ENCODE peak calls at places on chromosomes 12 and 14, in nine cellular contexts. Q, L, J, S, C, B, K, N and Y are unnamed samples.
A peak's percentile ranks its signal among the peaks of the same experiment; 100 is the strongest.

GRCh38 chr14:37196604-37197420 is 925 bp upstream of the MIPOL1 start:
- DNase-seq in C (no peak), B (no peak), L (no peak), K (no peak), Q (no peak), N (no peak), J (no peak), S (no peak), Y (no peak)

GRCh38 chr12:113933201-113933786 is 32.8 kb downstream of the RBM19 start:
- DNase-seq in C (no peak), L (no peak), N (peak; percentile 66), K (peak; percentile 57), S (no peak), Q (no peak), B (no peak), J (no peak), Y (no peak)

GRCh38 chr12:100927825-100928224 is 133.2 kb downstream of the ANO4 start:
- DNase-seq in B (no peak), N (peak; percentile 66), J (peak; percentile 14), S (no peak), Q (no peak), L (no peak), C (no peak), K (no peak), Y (no peak)

GRCh38 chr12:47438175-47438574 is 267.7 kb downstream of the RPAP3 start:
- DNase-seq in N (no peak), Q (no peak), B (no peak), L (no peak), S (no peak), K (no peak), J (no peak), C (no peak), Y (no peak)

GRCh38 chr14:75018684-75019083 is 16.0 kb downstream of the EIF2B2 start:
- DNase-seq in Q (no peak), S (no peak), J (no peak), L (no peak), C (no peak), B (no peak), N (no peak), K (no peak), Y (no peak)

GRCh38 chr14:74616507-74616906 is 4.5 kb upstream of the LTBP2 start:
- DNase-seq in J (peak; percentile 83), N (peak; percentile 90), K (no peak), Q (peak; percentile 28), B (no peak), C (no peak), L (no peak), S (no peak), Y (no peak)

GRCh38 chr14:68365228-68365627 is 427.6 kb downstream of the ZFP36L1 start:
- DNase-seq in K (no peak), J (no peak), B (no peak), C (no peak), Q (no peak), N (peak; percentile 25), S (no peak), L (no peak), Y (no peak)

GRCh38 chr14:80587096-80587724 is 354.3 kb downstream of the CEP128 start:
- DNase-seq in B (peak; percentile 11), K (no peak), L (peak; percentile 53), J (no peak), N (peak; percentile 21), S (peak; percentile 24), Q (no peak), C (peak; percentile 20), Y (no peak)

GRCh38 chr14:32576088-32576795 is 247.1 kb downstream of the AKAP6 start:
- DNase-seq in J (no peak), B (peak; percentile 53), N (no peak), L (peak; percentile 80), K (no peak), S (peak; percentile 45), C (peak; percentile 22), Q (peak; percentile 29), Y (peak; percentile 57)

GRCh38 chr12:121709478-121709890 is 3.1 kb upstream of the TMEM120B start:
- DNase-seq in N (no peak), Q (no peak), S (no peak), L (no peak), J (no peak), B (no peak), K (no peak), C (no peak), Y (no peak)

GRCh38 chr12:73235387-73235786 is 963.2 kb downstream of the TRHDE start:
- DNase-seq in N (no peak), B (no peak), C (no peak), K (no peak), J (peak; percentile 34), L (no peak), S (no peak), Q (no peak), Y (no peak)

GRCh38 chr14:20855652-20856291 is 35.4 kb upstream of the RNASE3 start:
- DNase-seq in B (no peak), S (peak; percentile 27), C (peak; percentile 67), K (peak; percentile 48), L (peak; percentile 92), Q (peak; percentile 79), J (no peak), N (peak; percentile 35), Y (peak; percentile 72)

GRCh38 chr14:68927956-68928675 is 51.0 kb downstream of the ACTN1 start:
- DNase-seq in N (no peak), B (no peak), L (no peak), S (no peak), C (no peak), K (no peak), Q (no peak), J (no peak), Y (no peak)

GRCh38 chr14:90759370-90760054 is 56.7 kb downstream of the TTC7B start:
- DNase-seq in K (no peak), L (no peak), J (no peak), B (no peak), C (peak; percentile 39), N (no peak), Q (no peak), S (peak; percentile 18), Y (peak; percentile 67)

GRCh38 chr14:56156096-56156495 is 37.9 kb downstream of the PELI2 start:
- DNase-seq in K (no peak), C (no peak), L (no peak), S (no peak), B (no peak), N (no peak), Q (no peak), J (no peak), Y (no peak)

GRCh38 chr14:45651906-45652305 is 398.9 kb upstream of the MIS18BP1 start:
- DNase-seq in L (no peak), Q (no peak), J (no peak), K (no peak), S (no peak), B (no peak), C (no peak), N (no peak), Y (no peak)

GRCh38 chr14:100117026-100117425 is 42.4 kb downstream of the DEGS2 start:
- DNase-seq in K (no peak), Q (no peak), L (no peak), B (no peak), J (no peak), C (no peak), S (no peak), N (no peak), Y (no peak)

GRCh38 chr12:593396-593976 is 69.8 kb downstream of the NINJ2 start:
- DNase-seq in N (no peak), S (no peak), K (peak; percentile 32), Q (no peak), B (no peak), J (no peak), L (no peak), C (no peak), Y (no peak)

GRCh38 chr14:105636935-105637334 is 110.6 kb downstream of the TMEM121 start:
- DNase-seq in K (no peak), C (no peak), B (no peak), S (no peak), Q (no peak), L (no peak), N (no peak), J (no peak), Y (peak; percentile 22)

GRCh38 chr12:88889326-88890110 is 309.2 kb upstream of the KITLG start:
- DNase-seq in K (no peak), L (no peak), C (no peak), S (no peak), J (no peak), N (no peak), B (no peak), Q (no peak), Y (no peak)

GRCh38 chr12:131141483-131141882 is 187.8 kb downstream of the ADGRD1 start:
- DNase-seq in C (no peak), K (no peak), B (no peak), N (no peak), Q (no peak), L (no peak), S (no peak), J (no peak), Y (no peak)

GRCh38 chr14:55458800-55459577 is 18.6 kb upstream of the TBPL2 start:
- DNase-seq in K (no peak), N (no peak), C (peak; percentile 55), B (no peak), L (no peak), Q (peak; percentile 33), S (no peak), J (no peak), Y (no peak)

GRCh38 chr14:51616724-51617409 is 34.8 kb upstream of the FRMD6 start:
- DNase-seq in L (no peak), Q (no peak), J (no peak), N (peak; percentile 89), C (no peak), S (no peak), B (no peak), K (no peak), Y (no peak)

GRCh38 chr14:74085047-74085637 is 386 bp downstream of the LIN52 start:
- DNase-seq in J (no peak), C (peak; percentile 12), B (peak; percentile 12), S (no peak), K (no peak), L (peak; percentile 35), N (peak; percentile 49), Q (peak; percentile 3), Y (no peak)

GRCh38 chr12:46770501-46771183 is 55.2 kb downstream of the SLC38A4 start:
- DNase-seq in K (no peak), B (no peak), L (no peak), Q (no peak), J (no peak), S (no peak), N (peak; percentile 75), C (no peak), Y (no peak)

GRCh38 chr12:40692617-40693502 is 621 bp downstream of the CNTN1 start:
- DNase-seq in B (peak; percentile 67), K (peak; percentile 31), Q (no peak), L (no peak), J (peak; percentile 78), S (no peak), C (peak; percentile 16), N (no peak), Y (peak; percentile 1)

GRCh38 chr12:70661762-70662161 is 24.5 kb upstream of the PTPRB start:
- DNase-seq in J (no peak), K (no peak), L (no peak), C (no peak), N (peak; percentile 54), B (no peak), S (no peak), Q (no peak), Y (no peak)

GRCh38 chr12:13000935-13001724 is 1.1 kb upstream of the HEBP1 start:
- DNase-seq in S (peak; percentile 60), L (peak; percentile 6), J (peak; percentile 91), B (peak; percentile 14), C (peak; percentile 63), N (peak; percentile 63), Q (peak; percentile 32), K (peak; percentile 76), Y (no peak)

GRCh38 chr14:105495101-105495989 is 4.3 kb downstream of the TEDC1 start:
- DNase-seq in N (no peak), B (no peak), C (no peak), J (peak; percentile 80), K (peak; percentile 83), S (no peak), Q (no peak), L (no peak), Y (peak; percentile 33)

GRCh38 chr14:80942158-80942738 is 710 bp upstream of the CEP128 start:
- DNase-seq in C (no peak), J (no peak), N (no peak), B (no peak), S (peak; percentile 13), Q (peak; percentile 35), L (peak; percentile 26), K (no peak), Y (no peak)

GRCh38 chr12:7017870-7018349 is 366 bp downstream of the LPCAT3 start:
- DNase-seq in B (no peak), N (no peak), S (no peak), L (no peak), Q (no peak), K (no peak), J (no peak), C (no peak), Y (no peak)